ENCODE peak calls at places on chromosomes 4 and X, in six cellular contexts. K is T follicular helper cell, W is iPS-NIHi11, H is WTC11, Y is tibial artery, E is T-helper 1 cell. G is an unnamed sample.

GRCh38 chr4:138475116-138475515 is 233.0 kb upstream of the SLC7A11 start:
- DNase-seq in W (no peak), Y (no peak), H (no peak), K (no peak), E (no peak), G (no peak)

GRCh38 chrX:357693-358471 is 28.8 kb downstream of the PPP2R3B start:
- DNase-seq in E (peak), Y (no peak), W (no peak), H (no peak), K (peak), G (no peak)

GRCh38 chrX:53654378-53654777 is 32.1 kb downstream of the HUWE1 start:
- DNase-seq in H (no peak), W (no peak), E (no peak), K (no peak), Y (no peak), G (no peak)

GRCh38 chrX:153731117-153731844 is 6.6 kb downstream of the ABCD1 start:
- DNase-seq in W (no peak), H (no peak), Y (no peak), E (peak), K (no peak), G (no peak)

GRCh38 chr4:158649111-158649680 is 22.5 kb downstream of the C4orf46 start:
- DNase-seq in H (no peak), K (no peak), E (no peak), W (no peak), Y (peak), G (no peak)

GRCh38 chr4:84582302-84582987 is 482 bp upstream of the CDS1 start:
- DNase-seq in H (peak), W (peak), Y (peak), K (peak), E (peak), G (peak)

GRCh38 chr4:106380179-106380578 is 11.6 kb upstream of the GIMD1 start:
- DNase-seq in E (no peak), K (no peak), H (no peak), W (no peak), Y (no peak), G (no peak)

GRCh38 chr4:1234296-1234695 is 14.6 kb downstream of the CTBP1 start:
- DNase-seq in H (no peak), K (no peak), Y (no peak), W (peak), E (no peak), G (no peak)

GRCh38 chrX:63299596-63299995 is 51.5 kb downstream of the SPIN4 start:
- DNase-seq in E (no peak), Y (no peak), K (no peak), W (no peak), H (no peak), G (no peak)

GRCh38 chr4:66014146-66014765 is 344.0 kb upstream of the EPHA5 start:
- DNase-seq in H (peak), E (no peak), K (no peak), W (peak), Y (no peak), G (no peak)

GRCh38 chr4:172809319-172809718 is 359.3 kb upstream of the GALNT7 start:
- DNase-seq in W (peak), Y (no peak), H (peak), K (no peak), E (no peak), G (no peak)

GRCh38 chr4:156771171-156771837 is 200.3 kb downstream of the PDGFC start:
- DNase-seq in E (no peak), K (no peak), H (no peak), Y (no peak), W (peak), G (peak)

GRCh38 chr4:145132521-145133098 is 34.5 kb downstream of the ABCE1 start:
- DNase-seq in H (no peak), Y (no peak), K (no peak), E (peak), W (no peak), G (no peak)

GRCh38 chr4:113438596-113438995 is 322.9 kb downstream of the CAMK2D start:
- DNase-seq in H (no peak), W (no peak), Y (no peak), K (no peak), E (no peak), G (no peak)

GRCh38 chr4:99467908-99468307 is 32.8 kb upstream of the ADH7 start:
- DNase-seq in H (no peak), Y (no peak), K (no peak), E (no peak), W (no peak), G (no peak)

GRCh38 chr4:150421612-150422011 is 160.3 kb upstream of the MAB21L2 start:
- DNase-seq in Y (no peak), K (no peak), H (no peak), W (no peak), E (no peak), G (no peak)

GRCh38 chr4:173014113-173014558 is 154.5 kb upstream of the GALNT7 start:
- DNase-seq in K (no peak), W (peak), E (no peak), Y (no peak), H (peak), G (peak)

GRCh38 chr4:10082047-10082446 is 34.6 kb downstream of the WDR1 start:
- DNase-seq in Y (peak), E (no peak), H (no peak), K (no peak), W (no peak), G (no peak)

GRCh38 chr4:89072921-89073320 is 15.9 kb upstream of the FAM13A start:
- DNase-seq in H (no peak), E (no peak), W (no peak), K (no peak), Y (no peak), G (no peak)

GRCh38 chr4:114378306-114378903 is 220.2 kb upstream of the UGT8 start:
- DNase-seq in K (no peak), H (no peak), Y (no peak), W (peak), E (no peak), G (peak)

GRCh38 chrX:39238017-39238416 is 436.8 kb downstream of the MID1IP1 start:
- DNase-seq in K (no peak), W (no peak), Y (no peak), E (no peak), H (no peak), G (no peak)

GRCh38 chr4:25098964-25099843 is 61.0 kb downstream of the SEPSECS start:
- DNase-seq in K (no peak), H (no peak), W (no peak), E (no peak), Y (peak), G (no peak)

GRCh38 chr4:2083826-2084160 is 24.7 kb downstream of the NAT8L start:
- DNase-seq in W (no peak), E (no peak), Y (no peak), K (no peak), H (no peak), G (no peak)

GRCh38 chrX:118420462-118420861 is 74.6 kb downstream of the WDR44 start:
- DNase-seq in K (no peak), Y (no peak), W (no peak), E (peak), H (no peak), G (peak)

GRCh38 chr4:55757356-55758024 is 62.1 kb upstream of the EXOC1L start:
- DNase-seq in W (no peak), H (no peak), Y (no peak), E (no peak), K (no peak), G (no peak)

GRCh38 chrX:16239211-16239610 is 71.9 kb downstream of the MAGEB17 start:
- DNase-seq in W (no peak), K (no peak), Y (no peak), E (no peak), H (no peak), G (peak)

GRCh38 chr4:184402239-184402638 is 72.1 kb downstream of the IRF2 start:
- DNase-seq in W (no peak), H (peak), Y (no peak), E (no peak), K (no peak), G (no peak)

GRCh38 chr4:81459233-81459632 is 12.5 kb downstream of the RASGEF1B start:
- DNase-seq in H (no peak), K (no peak), Y (no peak), E (no peak), W (no peak), G (no peak)

GRCh38 chr4:56220261-56220660 is 167.0 kb downstream of the AASDH start:
- DNase-seq in W (no peak), Y (no peak), E (no peak), K (no peak), H (no peak), G (no peak)

GRCh38 chr4:25308761-25309160 is 3.8 kb upstream of the ZCCHC4 start:
- DNase-seq in Y (no peak), E (no peak), H (no peak), W (no peak), K (no peak), G (no peak)

GRCh38 chrX:103398321-103398937 is 22.1 kb downstream of the BEX3 start:
- DNase-seq in W (no peak), H (no peak), K (no peak), Y (no peak), E (peak), G (no peak)

GRCh38 chrX:107715331-107716044 is 60.1 kb downstream of the TSC22D3 start:
- DNase-seq in H (no peak), Y (no peak), E (peak), K (no peak), W (no peak), G (no peak)

GRCh38 chrX:138014577-138014976 is 448.6 kb downstream of the ZIC3 start:
- DNase-seq in K (no peak), E (no peak), Y (no peak), W (no peak), H (no peak), G (no peak)

GRCh38 chrX:84187501-84188319 is at the start of gene RPS6KA6:
- DNase-seq in H (peak), Y (peak), W (peak), E (no peak), K (no peak), G (no peak)

GRCh38 chr4:144355809-144356757 is 215.6 kb upstream of the GYPA start:
- DNase-seq in W (peak), K (no peak), E (peak), Y (no peak), H (peak), G (peak)

GRCh38 chr4:155545456-155545855 is 121.2 kb upstream of the GUCY1A1 start:
- DNase-seq in W (no peak), H (no peak), E (no peak), Y (no peak), K (no peak), G (no peak)